ENCODE peak calls at places on chromosomes 2 and 18, in seven cellular contexts. N is activated CD4-positive, alpha-beta T cell treated with anti-CD3 and anti-CD28 coated beads, Interleukin-2, amount 50 U/mL, for 1 hour; K is NCI-H1930; H is 8988T; Z is left ventricle myocardium inferior; D is A549; B is left lung. E is an unnamed sample.

GRCh38 chr2:42742740-42743666 is 20.9 kb downstream of the OXER1 start:
- DNase-seq in N (no peak), K (no peak), H (no peak), Z (no peak), D (no peak), B (no peak), E (no peak)

GRCh38 chr2:231946241-231946814 is 15.2 kb upstream of the DIS3L2 start:
- DNase-seq in N (no peak), K (no peak), H (no peak), Z (no peak), D (no peak), B (no peak), E (no peak)

GRCh38 chr2:72602711-72603110 is 223.1 kb downstream of the EXOC6B start:
- DNase-seq in N (no peak), K (no peak), H (no peak), Z (no peak), D (no peak), B (no peak), E (no peak)

GRCh38 chr18:25169701-25170100 is 182.3 kb downstream of the ZNF521 start:
- DNase-seq in N (no peak), K (no peak), H (no peak), Z (no peak), D (no peak), B (no peak), E (no peak)

GRCh38 chr2:71898851-71899681 is 248.6 kb downstream of the CYP26B1 start:
- DNase-seq in N (no peak), K (no peak), H (no peak), Z (no peak), D (no peak), B (no peak), E (no peak)

GRCh38 chr2:149894226-149894625 is 306.7 kb upstream of the MMADHC start:
- DNase-seq in N (no peak), K (no peak), H (no peak), Z (no peak), D (no peak), B (no peak), E (no peak)

GRCh38 chr2:18247282-18248110 is 313.0 kb downstream of the RDH14 start:
- DNase-seq in N (no peak), K (no peak), H (no peak), Z (no peak), D (no peak), B (no peak), E (no peak)

GRCh38 chr2:39301352-39301751 is 57.6 kb upstream of the CDKL4 start:
- DNase-seq in N (no peak), K (no peak), H (no peak), Z (no peak), D (no peak), B (no peak), E (no peak)

GRCh38 chr2:20561703-20562454 is 89.0 kb downstream of the HS1BP3 start:
- DNase-seq in N (no peak), K (no peak), H (no peak), Z (no peak), D (no peak), B (no peak), E (no peak)

GRCh38 chr2:23042176-23042909 is 342.6 kb upstream of the KLHL29 start:
- DNase-seq in N (no peak), K (no peak), H (no peak), Z (no peak), D (no peak), B (no peak), E (no peak)

GRCh38 chr2:85131116-85131515 is 2.1 kb upstream of the TCF7L1 start:
- DNase-seq in N (no peak), K (no peak), H (no peak), Z (no peak), D (no peak), B (no peak), E (no peak)

GRCh38 chr2:136246086-136246669 is 128.2 kb upstream of the CXCR4 start:
- DNase-seq in N (no peak), K (no peak), H (no peak), Z (no peak), D (peak), B (peak), E (no peak)